ENCODE peak calls at places on chromosomes 1 and 21, in seven cellular contexts. F, K, X, B, Z, C and U are unnamed samples.

GRCh38 chr1:94757931-94758330 is 62.2 kb upstream of the SLC44A3 start:
- ATAC-seq in Z (no peak), K (no peak), C (peak), X (no peak), B (no peak), F (no peak), U (no peak)

GRCh38 chr1:115815694-115816093 is 25.2 kb downstream of the NHLH2 start:
- ATAC-seq in K (no peak), Z (no peak), F (no peak), C (no peak), X (no peak), B (no peak), U (no peak)

GRCh38 chr1:202788800-202789199 is 19.4 kb downstream of the KDM5B start:
- ATAC-seq in F (no peak), C (no peak), B (no peak), Z (no peak), K (no peak), X (no peak), U (no peak)

GRCh38 chr1:41740630-41741239 is 178.0 kb downstream of the HIVEP3 start:
- ATAC-seq in B (peak), C (no peak), K (no peak), X (peak), F (no peak), Z (no peak), U (no peak)

GRCh38 chr1:180674603-180675530 is 43.0 kb downstream of the XPR1 start:
- ATAC-seq in K (no peak), Z (no peak), X (no peak), F (peak), C (no peak), B (no peak), U (no peak)

GRCh38 chr1:38533772-38534472 is 325.6 kb downstream of the RRAGC start:
- ATAC-seq in F (no peak), X (peak), Z (no peak), K (no peak), C (no peak), B (no peak), U (no peak)

GRCh38 chr1:53317651-53318539 is 10.0 kb downstream of the LRP8 start:
- ATAC-seq in X (no peak), F (no peak), Z (no peak), C (no peak), K (no peak), B (no peak), U (peak)

GRCh38 chr1:19448491-19449439 is 36.6 kb downstream of the CAPZB start:
- ATAC-seq in B (peak), K (peak), Z (peak), F (peak), C (peak), X (peak), U (peak)

GRCh38 chr21:39519835-39520234 is 68.1 kb downstream of the SH3BGR start:
- ATAC-seq in F (no peak), K (no peak), X (no peak), C (no peak), B (no peak), Z (no peak), U (no peak)

GRCh38 chr1:222240536-222241181 is 307.2 kb downstream of the HHIPL2 start:
- ATAC-seq in B (no peak), C (peak), F (no peak), Z (no peak), K (no peak), X (no peak), U (no peak)

GRCh38 chr1:179366093-179366800 is 476 bp downstream of the AXDND1 start:
- ATAC-seq in B (no peak), X (peak), F (peak), Z (peak), C (no peak), K (peak), U (no peak)

GRCh38 chr1:156080598-156081173 is 1.6 kb downstream of the MEX3A start:
- ATAC-seq in B (no peak), C (no peak), Z (no peak), F (no peak), X (no peak), K (no peak), U (no peak)

GRCh38 chr1:10057305-10057704 is 24.5 kb downstream of the UBE4B start:
- ATAC-seq in Z (no peak), B (no peak), X (no peak), F (no peak), C (no peak), K (no peak), U (no peak)

GRCh38 chr1:115176189-115176588 is 86.9 kb upstream of the TSPAN2 start:
- ATAC-seq in X (no peak), K (no peak), F (no peak), C (no peak), Z (no peak), B (no peak), U (no peak)